ENCODE peak calls at places on chromosomes 3 and 15, in six cellular contexts. S, L, I, B, D and O are unnamed samples.

GRCh38 chr15:73781038-73781925 is 28.1 kb upstream of the INSYN1 start:
- DNase-seq in L (peak), I (no peak), D (peak), S (no peak), B (no peak), O (peak)

GRCh38 chr3:38088679-38089078 is 48.2 kb downstream of the ACAA1 start:
- DNase-seq in S (no peak), L (no peak), I (no peak), B (no peak), D (no peak), O (no peak)

GRCh38 chr3:30847589-30847988 is 46.9 kb downstream of the GADL1 start:
- DNase-seq in I (no peak), B (no peak), S (no peak), L (no peak), D (no peak), O (no peak)

GRCh38 chr15:53193149-53193548 is 403.0 kb upstream of the ONECUT1 start:
- DNase-seq in D (peak), I (peak), B (no peak), S (peak), L (no peak), O (peak)

GRCh38 chr15:52082197-52083036 is 30.2 kb downstream of the BCL2L10 start:
- DNase-seq in D (no peak), L (peak), S (no peak), I (no peak), B (peak), O (no peak)

GRCh38 chr3:114856867-114857266 is 290.2 kb downstream of the ZBTB20 start:
- DNase-seq in I (no peak), S (no peak), B (no peak), L (no peak), D (no peak), O (no peak)

GRCh38 chr15:29128671-29129070 is 141.0 kb downstream of the NSMCE3 start:
- DNase-seq in L (no peak), B (no peak), S (no peak), D (no peak), I (no peak), O (no peak)

GRCh38 chr15:54387808-54388207 is 409.6 kb downstream of the UNC13C start:
- DNase-seq in B (no peak), S (no peak), I (no peak), L (no peak), D (no peak), O (no peak)

GRCh38 chr3:100436951-100437350 is 35.6 kb downstream of the LNP1 start:
- DNase-seq in I (no peak), D (no peak), S (no peak), B (no peak), L (peak), O (no peak)

GRCh38 chr3:64224826-64225606 is at the start of gene PRICKLE2:
- DNase-seq in D (peak), I (no peak), B (peak), L (peak), S (peak), O (peak)

GRCh38 chr15:76936671-76937070 is 5.1 kb downstream of the RCN2 start:
- DNase-seq in I (peak), D (no peak), L (no peak), B (no peak), S (no peak), O (no peak)

GRCh38 chr3:81198766-81199165 is 562.7 kb downstream of the GBE1 start:
- DNase-seq in L (no peak), B (no peak), I (no peak), D (no peak), S (no peak), O (no peak)

GRCh38 chr3:168251371-168251770 is 155.6 kb upstream of the GOLIM4 start:
- DNase-seq in B (peak), I (peak), D (no peak), S (no peak), L (no peak), O (no peak)

GRCh38 chr3:99651561-99651960 is 13.2 kb downstream of the COL8A1 start:
- DNase-seq in S (no peak), B (no peak), D (no peak), I (no peak), L (peak), O (no peak)

GRCh38 chr3:66153961-66154923 is 66.6 kb upstream of the SLC25A26 start:
- DNase-seq in D (no peak), S (peak), I (no peak), B (no peak), L (peak), O (no peak)

GRCh38 chr3:27907929-27908328 is 185.8 kb upstream of the EOMES start:
- DNase-seq in S (no peak), I (no peak), B (no peak), L (no peak), D (no peak), O (no peak)

GRCh38 chr3:196569003-196569516 is 600 bp downstream of the FBXO45 start:
- DNase-seq in I (peak), S (peak), B (no peak), D (peak), L (peak), O (peak)

GRCh38 chr15:93488157-93488803 is 399.3 kb upstream of the RGMA start:
- DNase-seq in L (no peak), S (no peak), B (no peak), I (no peak), D (no peak), O (no peak)

GRCh38 chr3:150545419-150546225 is 674 bp downstream of the SERP1 start:
- DNase-seq in L (no peak), D (peak), B (no peak), I (peak), S (peak), O (no peak)

GRCh38 chr3:42683875-42684593 is 1.3 kb upstream of the KLHL40 start:
- DNase-seq in D (peak), S (peak), I (peak), L (peak), B (no peak), O (peak)

GRCh38 chr3:184981071-184981470 is 169.1 kb downstream of the VPS8 start:
- DNase-seq in B (no peak), L (no peak), D (no peak), S (no peak), I (peak), O (no peak)

GRCh38 chr3:4447600-4448561 is 19.2 kb downstream of the SUMF1 start:
- DNase-seq in S (no peak), D (peak), B (no peak), L (no peak), I (no peak), O (no peak)

GRCh38 chr15:51938286-51938685 is 33.3 kb downstream of the LEO1 start:
- DNase-seq in L (no peak), S (no peak), D (no peak), I (no peak), B (no peak), O (no peak)

GRCh38 chr15:62975515-62975914 is 67.0 kb upstream of the TPM1 start:
- DNase-seq in S (no peak), L (no peak), B (no peak), D (no peak), I (no peak), O (peak)

GRCh38 chr15:29925227-29926082 is 103.2 kb upstream of the TJP1 start:
- DNase-seq in L (peak), S (peak), I (peak), D (peak), B (no peak), O (peak)

GRCh38 chr3:30578986-30579579 is 27.3 kb upstream of the TGFBR2 start:
- DNase-seq in L (no peak), D (no peak), B (no peak), I (no peak), S (no peak), O (no peak)

GRCh38 chr15:52678468-52679231 is 538 bp downstream of the ATOSA start:
- DNase-seq in B (no peak), S (peak), L (peak), I (peak), D (peak), O (peak)

GRCh38 chr3:102158080-102158756 is 276.6 kb upstream of the ZPLD1 start:
- DNase-seq in B (no peak), D (no peak), I (no peak), L (peak), S (no peak), O (no peak)

GRCh38 chr3:96803860-96804259 is 10.5 kb upstream of the EPHA6 start:
- DNase-seq in S (no peak), I (no peak), D (no peak), B (no peak), L (no peak), O (no peak)

GRCh38 chr15:42707068-42707467 is 29.9 kb downstream of the CDAN1 start:
- DNase-seq in B (no peak), L (peak), D (no peak), S (no peak), I (no peak), O (peak)

GRCh38 chr3:10198761-10199688 is 34.3 kb downstream of the IRAK2 start:
- DNase-seq in B (peak), L (peak), D (peak), S (no peak), I (peak), O (peak)

GRCh38 chr15:38651328-38652038 is 86.9 kb upstream of the RASGRP1 start:
- DNase-seq in L (no peak), B (no peak), D (peak), S (no peak), I (no peak), O (no peak)

GRCh38 chr15:61736792-61737191 is 323.5 kb downstream of the VPS13C start:
- DNase-seq in B (no peak), S (no peak), D (no peak), L (no peak), I (no peak), O (no peak)

GRCh38 chr3:184716652-184717607 is 5.1 kb upstream of the MAGEF1 start:
- DNase-seq in S (no peak), I (peak), D (no peak), B (no peak), L (peak), O (no peak)

GRCh38 chr3:67075295-67075694 is 77.2 kb downstream of the KBTBD8 start:
- DNase-seq in I (no peak), S (no peak), D (no peak), B (no peak), L (no peak), O (no peak)

GRCh38 chr15:55791576-55792400 is 48.8 kb upstream of the PRTG start:
- DNase-seq in B (no peak), S (no peak), I (no peak), L (peak), D (no peak), O (no peak)

GRCh38 chr3:40574661-40575060 is 49.9 kb downstream of the ZNF621 start:
- DNase-seq in B (no peak), S (no peak), D (peak), L (no peak), I (no peak), O (no peak)

GRCh38 chr15:66830358-66830757 is 128.3 kb downstream of the SMAD6 start:
- DNase-seq in S (no peak), I (no peak), B (no peak), D (no peak), L (peak), O (no peak)
- TF ChIP-seq BHLHE40 in S (no peak), I (no peak), B (no peak), D (no peak), L (no peak), O (no peak)

GRCh38 chr15:27685638-27686037 is 413.5 kb downstream of the OCA2 start:
- DNase-seq in L (no peak), D (no peak), B (no peak), I (no peak), S (no peak), O (no peak)
- TF ChIP-seq BHLHE40 in L (no peak), D (no peak), B (no peak), I (no peak), S (no peak), O (no peak)

GRCh38 chr3:53046171-53047170 is 598 bp upstream of the SFMBT1 start:
- DNase-seq in L (peak), D (peak), S (no peak), B (no peak), I (no peak), O (peak)

GRCh38 chr3:53045107-53045783 is 628 bp downstream of the SFMBT1 start:
- DNase-seq in L (peak), D (peak), B (no peak), S (peak), I (no peak), O (peak)

GRCh38 chr3:53044371-53045106 is 1.3 kb downstream of the SFMBT1 start:
- DNase-seq in D (peak), B (no peak), S (peak), I (no peak), L (peak), O (peak)

GRCh38 chr3:53043738-53044137 is 2.1 kb downstream of the SFMBT1 start:
- DNase-seq in L (no peak), I (no peak), S (no peak), D (no peak), B (no peak), O (no peak)

GRCh38 chr3:53045784-53046170 is at the start of gene SFMBT1:
- DNase-seq in D (peak), B (no peak), S (peak), I (no peak), L (peak), O (peak)
- TF ChIP-seq BHLHE40 in D (no peak), B (no peak), S (no peak), I (no peak), L (no peak), O (no peak)

GRCh38 chr3:133488785-133489367 is 84.6 kb upstream of the CDV3 start:
- DNase-seq in I (peak), B (no peak), D (peak), L (peak), S (no peak), O (no peak)
- TF ChIP-seq BHLHE40 in I (peak), B (no peak), D (peak), L (peak), S (no peak), O (no peak)

DNA sequence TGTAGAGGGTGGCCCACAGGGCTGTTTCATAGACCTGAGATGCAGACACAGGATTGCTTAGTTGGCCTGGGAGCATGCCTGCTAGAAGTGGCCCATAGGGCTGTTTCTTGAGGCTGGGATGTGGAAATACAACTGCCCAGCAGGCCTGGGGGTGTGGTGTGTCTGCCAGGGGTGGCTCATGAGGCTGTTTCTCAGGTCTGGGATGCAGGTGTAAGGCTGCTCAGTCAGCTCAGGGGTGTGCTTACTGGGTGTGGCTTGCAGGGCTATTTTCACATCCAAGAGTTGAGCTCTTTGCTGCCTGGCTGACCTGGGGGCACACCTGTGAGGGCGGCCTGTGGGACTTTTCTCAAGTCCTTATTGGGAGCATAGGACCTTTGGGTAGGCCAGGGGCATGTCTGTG is 131.3 kb downstream of the DOCK3 start:
- DNase-seq in L (no peak), I (no peak), S (no peak), D (no peak), B (no peak), O (no peak)
- TF ChIP-seq BHLHE40 in L (no peak), I (no peak), S (no peak), D (no peak), B (no peak), O (no peak)

DNA sequence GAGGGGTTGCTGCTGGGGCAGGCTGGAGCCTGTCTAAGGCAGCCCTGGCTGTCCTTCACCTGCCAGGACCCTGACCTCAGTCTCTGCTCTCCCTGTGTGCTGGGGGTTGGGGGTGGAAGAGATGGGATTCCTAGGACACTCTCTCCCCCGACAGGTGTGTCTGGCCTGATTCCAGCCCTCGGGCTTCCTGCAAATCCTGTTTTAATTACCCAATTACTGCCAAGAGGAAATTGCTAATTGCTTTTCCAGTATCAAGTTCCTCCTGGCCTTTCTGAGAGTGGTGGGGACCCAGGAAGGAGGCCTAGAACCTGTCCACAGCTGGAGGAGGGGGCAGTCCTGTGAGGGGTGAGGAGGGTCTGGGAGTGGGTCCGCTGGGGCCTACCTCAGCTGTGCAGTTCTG is 15.8 kb downstream of the PLXNA1 start:
- DNase-seq in I (no peak), L (no peak), D (no peak), B (no peak), S (no peak), O (no peak)
- TF ChIP-seq BHLHE40 in I (no peak), L (no peak), D (no peak), B (no peak), S (no peak), O (no peak)

GRCh38 chr15:99104788-99105515 is at the start of gene SYNM:
- DNase-seq in D (peak), I (peak), L (peak), B (no peak), S (peak), O (peak)

GRCh38 chr15:99103279-99103678 is 1.6 kb upstream of the SYNM start:
- DNase-seq in D (no peak), I (no peak), B (no peak), L (no peak), S (no peak), O (no peak)

GRCh38 chr15:99106417-99107220 is 1.7 kb downstream of the SYNM start:
- DNase-seq in I (no peak), B (no peak), L (peak), S (no peak), D (no peak), O (no peak)

GRCh38 chr15:99102332-99103235 is 2.3 kb upstream of the SYNM start:
- DNase-seq in B (no peak), I (no peak), L (no peak), S (no peak), D (no peak), O (no peak)

GRCh38 chr15:99105516-99106341 is 849 bp downstream of the SYNM start:
- DNase-seq in L (peak), B (no peak), D (no peak), S (no peak), I (no peak), O (peak)
- TF ChIP-seq BHLHE40 in L (no peak), B (no peak), D (no peak), S (no peak), I (no peak), O (no peak)

DNA sequence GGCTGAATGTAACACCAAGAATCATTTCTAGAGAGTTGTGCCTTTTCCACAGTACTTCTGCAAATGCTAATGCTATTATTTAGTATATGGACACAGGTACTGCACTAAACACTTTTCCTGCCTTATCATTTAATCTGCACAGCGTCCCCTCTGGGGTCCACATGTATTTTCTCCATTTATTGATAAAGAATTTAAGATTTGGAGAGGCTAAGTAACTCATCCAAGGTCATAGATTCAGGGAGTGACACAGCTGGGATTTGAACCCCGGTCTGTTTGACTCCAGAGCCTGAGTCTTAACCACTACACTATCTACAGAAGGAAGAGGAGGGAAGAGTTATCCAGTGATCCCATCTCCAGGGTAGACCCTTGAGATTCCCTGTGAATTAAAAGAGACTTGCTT is 24.9 kb upstream of the TPRG1 start:
- DNase-seq in I (no peak), S (no peak), B (no peak), L (no peak), D (no peak), O (no peak)
- TF ChIP-seq BHLHE40 in I (no peak), S (no peak), B (no peak), L (no peak), D (no peak), O (no peak)

GRCh38 chr3:139917226-139917785 is 17.7 kb upstream of the CLSTN2 start:
- DNase-seq in S (no peak), L (no peak), D (no peak), I (no peak), B (no peak), O (no peak)

GRCh38 chr3:139916271-139916670 is 18.7 kb upstream of the CLSTN2 start:
- DNase-seq in I (no peak), L (no peak), D (no peak), B (no peak), S (no peak), O (no peak)
- TF ChIP-seq BHLHE40 in I (no peak), L (no peak), D (no peak), B (no peak), S (no peak), O (no peak)